ENCODE peak calls at places on chromosomes 1 and 21, in eight cellular contexts. T is aorta; V is stimulated activated CD4-positive, alpha-beta T cell treated with anti-CD3 and anti-CD28 coated beads, Interleukin-1b, Interleukin-23, amount 100 ng/mL, for 1 hour; R is progenitor cell of endocrine pancreas; A is DMS153; M is caudate nucleus; Y is tibial nerve; B is ecto neural progenitor cell. U is an unnamed sample.

GRCh38 chr21:46442938-46443337 is 15.8 kb upstream of the DIP2A start:
- DNase-seq in T (no peak), Y (no peak), V (no peak), M (peak; percentile 39), B (no peak), A (no peak), R (no peak), U (no peak)

GRCh38 chr21:15842565-15842880 is 112.7 kb downstream of the USP25 start:
- DNase-seq in A (no peak), R (no peak), M (no peak), V (no peak), T (no peak), Y (no peak), B (no peak), U (no peak)

GRCh38 chr1:62687421-62687902 is 724 bp downstream of the DOCK7 start:
- DNase-seq in A (no peak), B (no peak), Y (peak; percentile 10), T (peak; percentile 80), R (no peak), M (peak; percentile 59), V (peak; percentile 4), U (peak; percentile 54)

GRCh38 chr1:227769601-227770494 is 34.6 kb downstream of the SNAP47 start:
- DNase-seq in B (no peak), V (no peak), T (peak; percentile 66), Y (no peak), A (no peak), M (no peak), R (no peak), U (no peak)

GRCh38 chr1:147515046-147515869 is 26.0 kb upstream of the BCL9 start:
- DNase-seq in M (no peak), T (no peak), Y (no peak), B (no peak), V (no peak), A (peak; percentile 96), R (no peak), U (no peak)

GRCh38 chr21:38649120-38649519 is 150.8 kb upstream of the ERG start:
- DNase-seq in M (no peak), Y (no peak), B (no peak), V (no peak), A (no peak), T (no peak), R (no peak), U (no peak)

GRCh38 chr1:184953600-184954219 is 20.6 kb downstream of the NIBAN1 start:
- DNase-seq in T (no peak), V (no peak), Y (no peak), R (no peak), M (no peak), A (no peak), B (no peak), U (no peak)

GRCh38 chr1:36166938-36167910 is 11.3 kb downstream of the MAP7D1 start:
- DNase-seq in Y (no peak), A (no peak), B (no peak), R (no peak), M (no peak), V (no peak), T (no peak), U (peak; percentile 60)

GRCh38 chr1:24801169-24801568 is 55.9 kb downstream of the CLIC4 start:
- DNase-seq in A (no peak), Y (no peak), B (no peak), V (no peak), T (no peak), M (no peak), R (no peak), U (no peak)

GRCh38 chr1:36134805-36135339 is 9.8 kb upstream of the COL8A2 start:
- DNase-seq in T (peak; percentile 85), Y (peak; percentile 80), A (no peak), B (peak; percentile 84), M (peak; percentile 50), V (no peak), R (peak; percentile 60), U (peak; percentile 55)

GRCh38 chr1:215636258-215636965 is 69.3 kb downstream of the KCTD3 start:
- DNase-seq in V (no peak), A (no peak), B (no peak), M (no peak), R (no peak), Y (peak; percentile 64), T (no peak), U (peak; percentile 55)

U was measured in T1000.